ENCODE peak calls at places on chromosomes 7 and 10, in five cellular contexts. One of them, this sample, is unnamed.

GRCh38 chr10:21130683-21131442 is 233.8 kb upstream of the NEBL start:
- DNase-seq in gastrocnemius medialis: no peak
- DNase-seq in fibroblast of mammary gland: no peak
- DNase-seq in ureter: no peak
- DNase-seq in non-pigmented ciliary epithelial cell: no peak
- DNase-seq in this sample: no peak

GRCh38 chr10:47364911-47365310 is 16.7 kb downstream of the RBP3 start:
- DNase-seq in ureter: no peak
- DNase-seq in gastrocnemius medialis: no peak
- DNase-seq in non-pigmented ciliary epithelial cell: no peak
- DNase-seq in fibroblast of mammary gland: no peak
- DNase-seq in this sample: no peak

GRCh38 chr7:83270407-83270806 is 107.7 kb upstream of the PCLO start:
- DNase-seq in fibroblast of mammary gland: no peak
- DNase-seq in ureter: no peak
- DNase-seq in gastrocnemius medialis: no peak
- DNase-seq in non-pigmented ciliary epithelial cell: no peak
- DNase-seq in this sample: no peak

GRCh38 chr10:10630281-10630680 is 387.4 kb upstream of the CELF2 start:
- DNase-seq in fibroblast of mammary gland: no peak
- DNase-seq in ureter: no peak
- DNase-seq in non-pigmented ciliary epithelial cell: no peak
- DNase-seq in gastrocnemius medialis: no peak
- DNase-seq in this sample: no peak

GRCh38 chr10:112375721-112376577 is 2.0 kb downstream of the ACSL5 start:
- DNase-seq in non-pigmented ciliary epithelial cell: no peak
- DNase-seq in fibroblast of mammary gland: peak; percentile 40
- DNase-seq in gastrocnemius medialis: no peak
- DNase-seq in ureter: peak; percentile 57
- DNase-seq in this sample: peak; percentile 32

GRCh38 chr10:13349776-13350274 is 1.7 kb upstream of the SEPHS1 start:
- DNase-seq in gastrocnemius medialis: no peak
- DNase-seq in non-pigmented ciliary epithelial cell: no peak
- DNase-seq in fibroblast of mammary gland: peak; percentile 59
- DNase-seq in ureter: peak; percentile 68
- DNase-seq in this sample: peak; percentile 41

GRCh38 chr7:143385891-143386781 is 5.0 kb downstream of the ZYX start:
- DNase-seq in non-pigmented ciliary epithelial cell: no peak
- DNase-seq in gastrocnemius medialis: no peak
- DNase-seq in ureter: no peak
- DNase-seq in fibroblast of mammary gland: peak; percentile 63
- DNase-seq in this sample: no peak

GRCh38 chr10:131453772-131454634 is 142.5 kb upstream of the TCERG1L start:
- DNase-seq in non-pigmented ciliary epithelial cell: no peak
- DNase-seq in gastrocnemius medialis: no peak
- DNase-seq in fibroblast of mammary gland: peak; percentile 16
- DNase-seq in ureter: peak; percentile 76
- DNase-seq in this sample: peak; percentile 48

GRCh38 chr7:112556633-112557032 is 75.8 kb downstream of the LSMEM1 start:
- DNase-seq in fibroblast of mammary gland: peak; percentile 44
- DNase-seq in gastrocnemius medialis: no peak
- DNase-seq in ureter: no peak
- DNase-seq in non-pigmented ciliary epithelial cell: no peak
- DNase-seq in this sample: peak; percentile 13

GRCh38 chr7:27346531-27347260 is 104.1 kb downstream of the EVX1 start:
- DNase-seq in ureter: peak; percentile 86
- DNase-seq in gastrocnemius medialis: no peak
- DNase-seq in non-pigmented ciliary epithelial cell: peak; percentile 45
- DNase-seq in fibroblast of mammary gland: peak; percentile 77
- DNase-seq in this sample: no peak

GRCh38 chr7:25597881-25598456 is 369.7 kb upstream of the NPVF start:
- DNase-seq in non-pigmented ciliary epithelial cell: no peak
- DNase-seq in ureter: no peak
- DNase-seq in fibroblast of mammary gland: no peak
- DNase-seq in gastrocnemius medialis: no peak
- DNase-seq in this sample: no peak

GRCh38 chr7:44231088-44231487 is 30.3 kb downstream of the YKT6 start:
- DNase-seq in fibroblast of mammary gland: no peak
- DNase-seq in gastrocnemius medialis: no peak
- DNase-seq in ureter: no peak
- DNase-seq in non-pigmented ciliary epithelial cell: no peak
- DNase-seq in this sample: no peak

GRCh38 chr7:3267928-3268690 is 32.9 kb upstream of the SDK1 start:
- DNase-seq in fibroblast of mammary gland: peak; percentile 99
- DNase-seq in ureter: no peak
- DNase-seq in gastrocnemius medialis: no peak
- DNase-seq in non-pigmented ciliary epithelial cell: peak; percentile 97
- DNase-seq in this sample: no peak

GRCh38 chr10:34607894-34608293 is 207.2 kb downstream of the PARD3 start:
- DNase-seq in fibroblast of mammary gland: no peak
- DNase-seq in ureter: no peak
- DNase-seq in non-pigmented ciliary epithelial cell: no peak
- DNase-seq in gastrocnemius medialis: no peak
- DNase-seq in this sample: no peak

GRCh38 chr7:77454802-77455201 is 38.7 kb upstream of the GSAP start:
- DNase-seq in non-pigmented ciliary epithelial cell: no peak
- DNase-seq in fibroblast of mammary gland: peak; percentile 47
- DNase-seq in gastrocnemius medialis: no peak
- DNase-seq in ureter: no peak
- DNase-seq in this sample: no peak

GRCh38 chr10:123146892-123147634 is 873 bp upstream of the HMX2 start:
- DNase-seq in fibroblast of mammary gland: no peak
- DNase-seq in gastrocnemius medialis: no peak
- DNase-seq in non-pigmented ciliary epithelial cell: no peak
- DNase-seq in ureter: no peak
- DNase-seq in this sample: no peak

GRCh38 chr7:146115665-146116451 is 743 bp upstream of the CNTNAP2 start:
- DNase-seq in non-pigmented ciliary epithelial cell: no peak
- DNase-seq in fibroblast of mammary gland: peak; percentile 23
- DNase-seq in gastrocnemius medialis: no peak
- DNase-seq in ureter: peak; percentile 44
- DNase-seq in this sample: peak; percentile 10

GRCh38 chr7:48077438-48077837 is 11.6 kb upstream of the UPP1 start:
- DNase-seq in fibroblast of mammary gland: no peak
- DNase-seq in gastrocnemius medialis: no peak
- DNase-seq in ureter: no peak
- DNase-seq in non-pigmented ciliary epithelial cell: no peak
- DNase-seq in this sample: no peak

This sample was measured in T-helper 2 cell treated with Interferon-gamma antibody and Interleukin-4, amounts not matched to agents 5 μg/mL and 100 μg/mL, for 36 hours.